ENCODE peak calls at places on chromosomes 1 and 21, in ten cellular contexts. P is kidney epithelial cell, I is spleen, G is GM12864, V is endothelial cell of umbilical vein, H is AG09309, T is heart left ventricle, K is AG04450, M is astrocyte of the cerebellum, N is choroid plexus epithelial cell. W is an unnamed sample.

GRCh38 chr1:180311011-180311730 is 81.1 kb downstream of the LHX4 start:
- DNase-seq in P (no peak), I (no peak), G (no peak), V (no peak), H (no peak), T (no peak), K (no peak), M (no peak), N (peak), W (peak)

GRCh38 chr1:61182049-61182448 is 99.7 kb downstream of the NFIA start:
- DNase-seq in P (no peak), I (no peak), G (no peak), V (peak), H (no peak), T (no peak), K (peak), M (no peak), N (peak), W (peak)

GRCh38 chr1:157628773-157629172 is 30.9 kb upstream of the FCRL4 start:
- DNase-seq in P (no peak), I (no peak), G (no peak), V (no peak), H (no peak), T (no peak), K (no peak), M (no peak), N (no peak), W (no peak)

GRCh38 chr1:66757740-66758139 is 5.5 kb downstream of the DYNLT5 start:
- DNase-seq in P (no peak), I (no peak), G (no peak), V (no peak), H (no peak), T (no peak), K (no peak), M (no peak), N (no peak), W (no peak)

GRCh38 chr1:152870831-152871730 is 7.0 kb upstream of the SMCP start:
- DNase-seq in P (no peak), I (no peak), G (no peak), V (peak), H (no peak), T (no peak), K (no peak), M (no peak), N (peak), W (peak)

GRCh38 chr1:150813028-150813707 is 5.1 kb upstream of the CTSK start:
- DNase-seq in P (peak), I (peak), G (no peak), V (peak), H (no peak), T (peak), K (peak), M (peak), N (peak), W (peak)

GRCh38 chr1:82632164-82632563 is 831.4 kb downstream of the ADGRL2 start:
- DNase-seq in P (no peak), I (no peak), G (no peak), V (peak), H (no peak), T (no peak), K (no peak), M (no peak), N (no peak), W (peak)

GRCh38 chr1:236705771-236706565 is 19.7 kb downstream of the ACTN2 start:
- DNase-seq in P (no peak), I (no peak), G (no peak), V (no peak), H (no peak), T (no peak), K (no peak), M (no peak), N (no peak), W (no peak)

GRCh38 chr21:21547368-21547953 is 549.3 kb downstream of the NCAM2 start:
- DNase-seq in P (no peak), I (no peak), G (no peak), V (no peak), H (no peak), T (no peak), K (no peak), M (no peak), N (peak), W (no peak)

GRCh38 chr1:76500111-76500510 is 367.2 kb upstream of the ST6GALNAC5 start:
- DNase-seq in P (no peak), I (no peak), G (no peak), V (no peak), H (no peak), T (no peak), K (no peak), M (no peak), N (no peak), W (no peak)

GRCh38 chr1:7856345-7856744 is 3.5 kb upstream of the UTS2 start:
- DNase-seq in P (no peak), I (no peak), G (no peak), V (no peak), H (no peak), T (no peak), K (no peak), M (no peak), N (peak), W (peak)

GRCh38 chr1:151859814-151860405 is 6.4 kb upstream of the THEM5 start:
- DNase-seq in P (no peak), I (no peak), G (no peak), V (no peak), H (no peak), T (no peak), K (no peak), M (no peak), N (no peak), W (no peak)

GRCh38 chr1:171434717-171435346 is 50.5 kb upstream of the PRRC2C start:
- DNase-seq in P (no peak), I (no peak), G (no peak), V (peak), H (peak), T (peak), K (peak), M (peak), N (peak), W (peak)

GRCh38 chr1:207811920-207812720 is 60.3 kb downstream of the CD46 start:
- DNase-seq in P (no peak), I (no peak), G (no peak), V (peak), H (no peak), T (peak), K (no peak), M (no peak), N (peak), W (peak)

GRCh38 chr1:110218739-110219138 is 8.6 kb downstream of the KCNC4 start:
- DNase-seq in P (no peak), I (no peak), G (no peak), V (no peak), H (no peak), T (no peak), K (no peak), M (no peak), N (no peak), W (no peak)

GRCh38 chr1:243254927-243255790 is at the start of gene CEP170:
- DNase-seq in P (peak), I (peak), G (peak), V (peak), H (peak), T (peak), K (peak), M (peak), N (peak), W (peak)

GRCh38 chr1:43704838-43705237 is 2.5 kb upstream of the ST3GAL3 start:
- DNase-seq in P (no peak), I (no peak), G (no peak), V (no peak), H (no peak), T (no peak), K (no peak), M (no peak), N (peak), W (peak)

GRCh38 chr1:1183833-1184775 is 10.4 kb downstream of the TTLL10 start:
- DNase-seq in P (no peak), I (no peak), G (no peak), V (no peak), H (no peak), T (peak), K (no peak), M (no peak), N (no peak), W (no peak)

GRCh38 chr1:81801032-81801833 is 499 bp downstream of the ADGRL2 start:
- DNase-seq in P (no peak), I (peak), G (no peak), V (peak), H (peak), T (peak), K (peak), M (peak), N (peak), W (peak)

GRCh38 chr1:185644531-185644930 is 89.7 kb upstream of the HMCN1 start:
- DNase-seq in P (no peak), I (no peak), G (no peak), V (no peak), H (no peak), T (no peak), K (no peak), M (no peak), N (no peak), W (peak)

GRCh38 chr21:45615145-45615711 is 28.3 kb upstream of the PCBP3 start:
- DNase-seq in P (no peak), I (peak), G (peak), V (no peak), H (no peak), T (no peak), K (no peak), M (no peak), N (no peak), W (peak)

GRCh38 chr1:205444931-205445652 is 10.8 kb downstream of the BLACAT1 start:
- DNase-seq in P (no peak), I (no peak), G (no peak), V (no peak), H (no peak), T (no peak), K (no peak), M (no peak), N (no peak), W (no peak)

GRCh38 chr1:101043776-101044175 is 18.2 kb upstream of the DPH5 start:
- DNase-seq in P (peak), I (no peak), G (no peak), V (peak), H (peak), T (no peak), K (no peak), M (peak), N (peak), W (peak)
- TF ChIP-seq CTCF in P (peak), I (no peak), G (no peak), V (no peak), H (peak), T (no peak), K (no peak), M (peak), N (peak), W (no peak)

GRCh38 chr1:229596961-229597699 is 28.8 kb downstream of the TAF5L start:
- DNase-seq in P (no peak), I (no peak), G (no peak), V (no peak), H (peak), T (peak), K (no peak), M (peak), N (peak), W (peak)
- H3K4me3 ChIP-seq in P (no peak), I (no peak), G (no peak), V (no peak), H (no peak), T (no peak), K (no peak), M (no peak), N (no peak), W (no peak)

GRCh38 chr1:107804134-107804533 is 160.8 kb downstream of the VAV3 start:
- DNase-seq in P (no peak), I (no peak), G (no peak), V (no peak), H (no peak), T (no peak), K (no peak), M (no peak), N (no peak), W (no peak)

GRCh38 chr1:107804746-107805145 is 160.2 kb downstream of the VAV3 start:
- DNase-seq in P (no peak), I (no peak), G (no peak), V (no peak), H (no peak), T (no peak), K (no peak), M (no peak), N (no peak), W (no peak)

GRCh38 chr1:107806902-107807301 is 158.1 kb downstream of the VAV3 start:
- DNase-seq in P (no peak), I (no peak), G (no peak), V (no peak), H (no peak), T (no peak), K (no peak), M (no peak), N (no peak), W (no peak)

GRCh38 chr1:107803579-107803978 is 161.4 kb downstream of the VAV3 start:
- DNase-seq in P (no peak), I (no peak), G (no peak), V (no peak), H (no peak), T (no peak), K (no peak), M (no peak), N (no peak), W (no peak)

GRCh38 chr1:107802654-107803053 is 162.3 kb downstream of the VAV3 start:
- DNase-seq in P (no peak), I (no peak), G (no peak), V (no peak), H (no peak), T (no peak), K (no peak), M (no peak), N (no peak), W (no peak)
- TF ChIP-seq CTCF in P (no peak), I (no peak), G (no peak), V (no peak), H (no peak), T (no peak), K (no peak), M (no peak), N (no peak), W (no peak)

GRCh38 chr1:209787551-209787950 is 3.2 kb upstream of the C1orf74 start:
- DNase-seq in P (no peak), I (no peak), G (no peak), V (no peak), H (no peak), T (peak), K (no peak), M (no peak), N (no peak), W (no peak)
- H3K4me3 ChIP-seq in P (no peak), I (no peak), G (no peak), V (no peak), H (no peak), T (no peak), K (no peak), M (no peak), N (no peak), W (no peak)

DNA sequence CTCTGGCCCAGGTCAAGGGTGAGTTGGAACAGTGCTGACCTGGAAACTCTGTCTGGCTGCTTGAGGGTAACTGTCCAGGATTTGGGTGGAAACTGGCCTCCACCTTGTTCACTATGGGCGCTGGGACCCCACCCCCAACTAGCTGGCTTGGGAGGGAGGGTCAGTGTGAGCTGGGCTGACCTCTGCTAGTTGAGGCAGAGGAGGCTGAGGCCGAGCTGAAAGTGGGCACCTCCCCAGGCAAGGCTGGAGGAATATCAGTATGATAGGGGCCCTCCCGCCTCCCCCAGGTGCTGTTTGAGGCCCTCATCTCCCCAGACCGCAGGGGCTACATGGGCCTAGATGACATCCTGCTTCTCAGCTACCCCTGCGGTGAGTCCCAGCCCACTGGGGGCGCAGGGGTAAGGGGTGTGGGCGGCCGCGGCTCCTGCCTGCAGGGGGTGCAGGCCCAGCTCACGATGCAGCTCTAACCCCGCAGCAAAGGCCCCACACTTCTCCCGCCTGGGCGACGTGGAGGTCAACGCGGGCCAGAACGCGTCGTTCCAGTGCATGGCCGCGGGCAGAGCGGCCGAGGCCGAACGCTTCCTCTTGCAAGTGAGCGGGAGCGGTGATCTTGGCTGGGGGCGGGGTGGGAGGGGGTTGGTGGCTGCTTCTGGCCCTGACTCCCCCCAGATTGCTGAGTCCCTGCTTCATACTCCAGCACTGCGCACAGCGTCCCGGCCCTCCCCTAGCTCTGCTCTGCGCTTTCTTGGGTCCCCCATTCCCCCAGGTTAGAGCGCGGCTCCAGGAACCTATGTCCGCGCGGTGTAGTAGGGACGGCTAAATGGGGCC is 22.9 kb downstream of the PTPRU start:
- DNase-seq in P (no peak), I (no peak), G (no peak), V (no peak), H (no peak), T (no peak), K (no peak), M (no peak), N (no peak), W (no peak)
- TF ChIP-seq CTCF in P (no peak), I (no peak), G (no peak), V (no peak), H (no peak), T (no peak), K (peak), M (no peak), N (no peak), W (no peak)

GRCh38 chr1:116375884-116376733 is 3.1 kb downstream of the ATP1A1 start:
- DNase-seq in P (peak), I (peak), G (no peak), V (peak), H (peak), T (peak), K (no peak), M (peak), N (peak), W (peak)

GRCh38 chr1:116379057-116379630 is 6.1 kb downstream of the ATP1A1 start:
- DNase-seq in P (no peak), I (no peak), G (no peak), V (no peak), H (no peak), T (peak), K (no peak), M (no peak), N (peak), W (no peak)

GRCh38 chr1:116376734-116377096 is 3.7 kb downstream of the ATP1A1 start:
- DNase-seq in P (no peak), I (no peak), G (no peak), V (peak), H (no peak), T (no peak), K (no peak), M (no peak), N (peak), W (no peak)

GRCh38 chr1:116379674-116380498 is 6.8 kb downstream of the ATP1A1 start:
- DNase-seq in P (no peak), I (no peak), G (no peak), V (no peak), H (no peak), T (no peak), K (no peak), M (no peak), N (peak), W (no peak)

DNA sequence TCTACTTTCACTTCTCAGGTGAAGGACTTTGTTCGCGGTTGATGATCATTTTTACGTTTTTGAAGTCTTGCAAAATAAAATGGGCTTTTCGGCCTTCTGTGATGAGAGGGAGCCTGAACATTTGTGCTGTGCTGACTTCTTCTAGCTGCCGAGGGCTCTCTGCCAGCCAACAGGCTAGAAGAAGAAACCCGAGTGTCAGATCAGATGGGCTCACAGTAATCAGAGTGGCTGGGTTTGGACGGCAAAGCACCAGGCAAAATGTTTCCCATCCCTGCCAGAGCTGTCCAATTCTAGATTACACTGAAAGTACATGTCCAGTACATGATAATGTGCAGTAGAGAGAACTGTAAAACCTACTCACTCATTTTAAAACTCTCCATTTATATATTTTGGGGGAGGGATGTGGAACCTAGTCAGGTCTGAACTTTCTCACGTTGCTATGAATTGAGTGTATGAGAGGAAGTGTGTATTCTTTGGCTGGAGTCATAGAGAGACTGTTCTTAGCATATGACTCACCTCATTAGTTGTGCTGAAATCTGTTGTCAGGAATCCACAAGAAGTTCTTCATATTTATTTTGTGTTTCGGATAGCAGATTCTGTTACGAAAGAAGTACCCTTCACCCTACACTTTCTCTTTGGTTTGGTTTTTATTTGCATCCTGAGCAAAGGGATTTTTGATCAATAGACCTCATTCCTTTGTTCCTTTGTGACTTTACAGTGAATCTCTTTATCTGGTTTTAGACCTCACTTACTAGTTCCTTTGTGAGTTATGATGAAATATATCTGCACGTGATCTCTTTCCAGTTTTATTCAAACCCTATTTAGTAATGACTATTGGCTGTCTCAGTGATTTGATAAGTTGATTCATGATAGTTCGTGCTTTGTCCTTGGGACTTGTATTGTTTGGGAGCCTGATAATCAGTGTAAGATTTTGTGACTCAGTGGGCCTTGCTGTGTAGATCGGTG is 4.8 kb downstream of the ATP1A1 start:
- DNase-seq in P (peak), I (no peak), G (peak), V (peak), H (peak), T (peak), K (peak), M (peak), N (peak), W (peak)
- H3K4me3 ChIP-seq in P (peak), I (peak), G (peak), V (no peak), H (peak), T (peak), K (peak), M (peak), N (peak), W (peak)

GRCh38 chr1:111746614-111746999 is 7.4 kb upstream of the INKA2 start:
- DNase-seq in P (no peak), I (no peak), G (no peak), V (no peak), H (no peak), T (no peak), K (no peak), M (no peak), N (no peak), W (no peak)

GRCh38 chr1:111748618-111749337 is 6.9 kb upstream of the DDX20 start:
- DNase-seq in P (no peak), I (no peak), G (no peak), V (no peak), H (no peak), T (no peak), K (no peak), M (no peak), N (no peak), W (no peak)

GRCh38 chr1:111747947-111748346 is 7.8 kb upstream of the DDX20 start:
- DNase-seq in P (no peak), I (no peak), G (no peak), V (no peak), H (no peak), T (no peak), K (no peak), M (no peak), N (no peak), W (no peak)

GRCh38 chr1:111745670-111746613 is 6.7 kb upstream of the INKA2 start:
- DNase-seq in P (no peak), I (no peak), G (no peak), V (no peak), H (no peak), T (peak), K (no peak), M (no peak), N (no peak), W (no peak)

DNA sequence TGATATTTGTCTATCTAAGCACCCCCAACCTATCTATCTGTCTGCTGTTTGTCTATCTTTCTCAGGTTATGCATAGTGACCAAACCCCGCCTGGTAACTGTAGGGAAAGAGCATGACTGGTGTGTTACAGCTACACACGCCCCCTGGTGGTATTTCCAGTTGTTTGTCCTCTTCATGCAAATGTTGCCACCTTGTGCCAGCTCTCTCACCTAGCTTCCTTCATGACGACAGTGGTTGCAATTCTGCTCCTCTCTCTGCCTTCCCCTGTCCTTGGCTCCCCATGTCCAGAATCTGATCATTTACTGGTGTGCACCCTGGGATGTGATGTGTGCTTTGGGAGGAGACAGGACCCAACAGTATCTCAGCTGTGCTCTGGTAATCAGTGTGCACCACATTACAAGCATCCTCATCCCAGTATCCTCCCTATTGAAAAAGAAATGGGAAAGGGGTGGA is 8.1 kb upstream of the INKA2 start:
- DNase-seq in P (no peak), I (no peak), G (peak), V (peak), H (no peak), T (peak), K (no peak), M (peak), N (peak), W (peak)
- TF ChIP-seq CTCF in P (peak), I (peak), G (peak), V (peak), H (peak), T (peak), K (peak), M (peak), N (peak), W (peak)

W was measured in fibroblast of mammary gland.